ENCODE peak calls at places on chromosome 12, in five cellular contexts. W is astrocyte of the spinal cord, J is spleen, Z is fibroblast of lung, V is pancreas. D is an unnamed sample.

GRCh38 chr12:125068391-125068790 is 3.2 kb downstream of the AACS start:
- DNase-seq in W (no peak), J (peak; percentile 23), Z (no peak), V (no peak), D (no peak)

GRCh38 chr12:64006211-64006610 is 161.7 kb downstream of the SRGAP1 start:
- DNase-seq in W (peak; percentile 76), J (no peak), Z (peak; percentile 94), V (no peak), D (peak; percentile 75)

GRCh38 chr12:48815281-48816110 is 2.8 kb upstream of the CACNB3 start:
- DNase-seq in W (peak; percentile 83), J (peak; percentile 83), Z (peak; percentile 83), V (peak; percentile 80), D (no peak)

GRCh38 chr12:43858096-43858495 is 22.2 kb downstream of the TMEM117 start:
- DNase-seq in W (no peak), J (no peak), Z (no peak), V (no peak), D (no peak)

GRCh38 chr12:68631177-68631576 is 20.5 kb downstream of the RAP1B start:
- DNase-seq in W (no peak), J (no peak), Z (peak; percentile 59), V (no peak), D (no peak)

GRCh38 chr12:77325505-77325904 is 260.1 kb upstream of the E2F7 start:
- DNase-seq in W (no peak), J (peak; percentile 71), Z (no peak), V (peak; percentile 9), D (no peak)

GRCh38 chr12:27645671-27646070 is 50.6 kb upstream of the REP15 start:
- DNase-seq in W (no peak), J (no peak), Z (peak; percentile 35), V (no peak), D (no peak)

GRCh38 chr12:30754383-30754749 is 385 bp downstream of the CAPRIN2 start:
- DNase-seq in W (no peak), J (no peak), Z (no peak), V (no peak), D (no peak)

GRCh38 chr12:106360400-106360994 is 2.9 kb downstream of the POLR3B start:
- DNase-seq in W (no peak), J (no peak), Z (no peak), V (no peak), D (no peak)

GRCh38 chr12:65022441-65022840 is 98.7 kb downstream of the WIF1 start:
- DNase-seq in W (no peak), J (no peak), Z (no peak), V (no peak), D (no peak)

GRCh38 chr12:105013892-105014291 is 27.8 kb downstream of the NOPCHAP1 start:
- DNase-seq in W (peak; percentile 47), J (no peak), Z (peak; percentile 54), V (no peak), D (peak; percentile 12)

GRCh38 chr12:119749666-119750065 is 81.7 kb downstream of the PRKAB1 start:
- DNase-seq in W (peak; percentile 28), J (no peak), Z (peak; percentile 29), V (no peak), D (peak; percentile 14)

GRCh38 chr12:132178801-132179401 is 34.6 kb downstream of the NOC4L start:
- DNase-seq in W (no peak), J (peak; percentile 74), Z (no peak), V (peak; percentile 11), D (no peak)

GRCh38 chr12:49912345-49912744 is 8.6 kb upstream of the FAIM2 start:
- DNase-seq in W (no peak), J (no peak), Z (no peak), V (no peak), D (no peak)

GRCh38 chr12:19779393-19780056 is 340.2 kb downstream of the AEBP2 start:
- DNase-seq in W (peak; percentile 48), J (peak; percentile 61), Z (peak; percentile 60), V (no peak), D (no peak)

GRCh38 chr12:118297284-118297683 is 75.4 kb downstream of the TAOK3 start:
- DNase-seq in W (no peak), J (no peak), Z (no peak), V (no peak), D (no peak)

GRCh38 chr12:101200824-101201223 is 9.2 kb downstream of the SLC5A8 start:
- DNase-seq in W (no peak), J (no peak), Z (no peak), V (no peak), D (no peak)

GRCh38 chr12:118061876-118062791 is 1.2 kb upstream of the WSB2 start:
- DNase-seq in W (peak; percentile 50), J (peak; percentile 73), Z (peak; percentile 70), V (peak; percentile 29), D (no peak)

GRCh38 chr12:129789921-129790320 is 113.9 kb downstream of the TMEM132D start:
- DNase-seq in W (no peak), J (no peak), Z (no peak), V (no peak), D (no peak)

GRCh38 chr12:56709759-56710376 is 15.2 kb downstream of the NACA start:
- DNase-seq in W (no peak), J (no peak), Z (no peak), V (no peak), D (no peak)

GRCh38 chr12:24895612-24896011 is 53.3 kb downstream of the BCAT1 start:
- DNase-seq in W (peak; percentile 51), J (no peak), Z (peak; percentile 51), V (no peak), D (no peak)

GRCh38 chr12:34210689-34211530 is 188.6 kb downstream of the ALG10 start:
- DNase-seq in W (no peak), J (no peak), Z (no peak), V (no peak), D (no peak)

GRCh38 chr12:106248177-106248848 is 493 bp upstream of the CKAP4 start:
- DNase-seq in W (peak; percentile 68), J (no peak), Z (peak; percentile 76), V (peak; percentile 58), D (no peak)

GRCh38 chr12:127903146-127903545 is 363.8 kb upstream of the TMEM132C start:
- DNase-seq in W (peak; percentile 62), J (no peak), Z (peak; percentile 82), V (no peak), D (peak; percentile 51)

GRCh38 chr12:69630191-69630590 is 19.5 kb upstream of the LRRC10 start:
- DNase-seq in W (no peak), J (no peak), Z (no peak), V (no peak), D (no peak)

GRCh38 chr12:67068773-67069450 is 200.2 kb upstream of the CAND1 start:
- DNase-seq in W (peak; percentile 43), J (peak; percentile 76), Z (peak; percentile 59), V (peak; percentile 67), D (no peak)

GRCh38 chr12:13205809-13206559 is 9.5 kb downstream of the EMP1 start:
- DNase-seq in W (peak; percentile 99), J (no peak), Z (peak; percentile 99), V (no peak), D (peak; percentile 85)

GRCh38 chr12:13204428-13204827 is 7.9 kb downstream of the EMP1 start:
- DNase-seq in W (peak; percentile 84), J (no peak), Z (peak; percentile 80), V (no peak), D (no peak)

GRCh38 chr12:13200841-13201240 is 4.3 kb downstream of the EMP1 start:
- DNase-seq in W (no peak), J (no peak), Z (no peak), V (no peak), D (no peak)

GRCh38 chr12:13206560-13206897 is 10.0 kb downstream of the EMP1 start:
- DNase-seq in W (no peak), J (no peak), Z (no peak), V (no peak), D (no peak)

DNA sequence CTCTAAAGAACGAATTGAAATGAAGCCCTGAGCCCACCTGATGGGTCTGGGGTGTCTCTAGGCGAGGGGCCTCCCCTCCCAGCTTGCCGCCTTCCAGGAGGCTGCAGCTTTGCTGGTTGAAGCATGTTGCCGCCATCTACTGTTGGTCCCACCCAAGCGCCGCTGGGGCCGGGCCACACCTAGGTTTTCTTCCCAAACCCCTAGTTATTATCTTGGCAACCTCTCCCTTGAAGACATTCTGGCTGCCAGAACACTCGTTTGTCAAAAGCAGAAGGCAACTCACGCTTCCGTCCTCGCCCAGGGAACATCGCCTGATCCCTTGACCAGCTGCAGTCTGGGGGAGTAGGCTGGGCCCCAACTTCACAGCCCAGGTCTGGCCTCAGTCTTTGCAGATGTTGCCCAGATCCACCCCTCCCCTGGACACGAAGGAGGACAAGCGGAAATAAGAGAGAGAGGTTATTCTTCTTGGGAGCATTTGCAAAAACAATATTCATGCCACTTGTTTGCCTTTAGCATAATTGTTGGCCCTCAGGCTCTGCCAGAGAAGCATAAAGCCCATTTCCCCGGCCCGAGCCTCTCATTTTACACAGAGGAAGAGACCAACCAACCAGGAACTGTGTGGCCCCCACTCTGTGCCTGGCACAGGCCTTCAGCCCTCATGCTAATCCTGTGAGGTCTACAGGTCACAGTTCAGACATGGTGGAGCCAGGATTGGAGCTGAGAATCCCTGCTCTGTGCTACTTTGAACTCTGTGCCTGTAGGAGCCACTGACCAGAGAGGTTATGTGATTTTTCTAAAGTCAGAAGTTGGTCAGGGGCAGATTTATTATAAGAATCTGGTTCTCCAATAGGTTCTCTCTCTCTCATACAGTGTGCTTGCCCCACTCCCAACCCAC is 6.7 kb downstream of the EMP1 start:
- DNase-seq in W (no peak), J (no peak), Z (no peak), V (no peak), D (no peak)
- TF ChIP-seq CTCF in W (peak; percentile 37), J (no peak), Z (peak; percentile 6), V (no peak), D (no peak)

GRCh38 chr12:47210776-47211175 is 131.0 kb upstream of the AMIGO2 start:
- DNase-seq in W (no peak), J (no peak), Z (no peak), V (no peak), D (no peak)

GRCh38 chr12:47214001-47214619 is 134.4 kb upstream of the AMIGO2 start:
- DNase-seq in W (no peak), J (no peak), Z (no peak), V (no peak), D (no peak)

GRCh38 chr12:47216150-47216677 is 136.5 kb upstream of the AMIGO2 start:
- DNase-seq in W (no peak), J (peak; percentile 91), Z (no peak), V (no peak), D (no peak)

GRCh38 chr12:47214771-47215170 is 135.0 kb upstream of the AMIGO2 start:
- DNase-seq in W (no peak), J (no peak), Z (no peak), V (no peak), D (no peak)

DNA sequence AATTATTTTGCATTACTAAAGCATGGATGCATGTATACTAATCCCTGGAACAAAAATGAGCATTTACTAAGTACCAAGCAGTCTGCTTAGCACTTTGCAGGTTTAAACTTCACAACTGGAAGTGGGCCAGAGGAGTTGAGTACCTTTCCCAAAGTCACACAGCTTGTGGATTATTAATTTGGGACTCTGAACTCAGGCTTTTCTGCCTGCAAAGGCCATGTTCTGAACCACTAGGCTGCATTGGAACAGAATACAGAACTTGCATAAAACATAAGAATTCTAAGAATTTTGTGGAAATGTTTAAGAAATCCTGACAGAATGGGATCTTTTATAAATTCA is 132.9 kb upstream of the AMIGO2 start:
- DNase-seq in W (no peak), J (no peak), Z (no peak), V (no peak), D (no peak)
- H3K4me3 ChIP-seq in W (no peak overlapping the region), J (no peak overlapping the region), Z (no peak overlapping the region), V (no peak overlapping the region), D (no peak overlapping the region)

GRCh38 chr12:4763549-4763948 is 43.3 kb downstream of the GALNT8 start:
- DNase-seq in W (no peak), J (no peak), Z (no peak), V (no peak), D (no peak)
- TF ChIP-seq CTCF in W (no peak), J (no peak), Z (peak; percentile 27), V (no peak), D (no peak)

GRCh38 chr12:96352161-96352835 is 47.9 kb downstream of the CDK17 start:
- DNase-seq in W (no peak), J (no peak), Z (no peak), V (no peak), D (no peak)
- H3K4me3 ChIP-seq in W (no peak overlapping the region), J (no peak overlapping the region), Z (no peak overlapping the region), V (no peak overlapping the region), D (no peak overlapping the region)

D was measured in AG04449.